ENCODE peak calls at places on chromosomes 11 and 22, in ten cellular contexts. One of them, this sample, is unnamed.

GRCh38 chr22:47561766-47562165 is 799.3 kb downstream of the TBC1D22A start:
- DNase-seq in colonic mucosa: no peak
- DNase-seq in OCI-LY7: no peak
- DNase-seq in choroid plexus epithelial cell: no peak
- DNase-seq in lower lobe of right lung: no peak
- DNase-seq in esophagus squamous epithelium: no peak
- DNase-seq in neural progenitor cell: no peak
- DNase-seq in bronchial epithelial cell: no peak
- DNase-seq in right atrium auricular region: no peak
- DNase-seq in body of pancreas: no peak
- DNase-seq in this sample: no peak

GRCh38 chr11:45280449-45280848 is 5.7 kb downstream of the SYT13 start:
- DNase-seq in lower lobe of right lung: no peak
- DNase-seq in choroid plexus epithelial cell: peak; percentile 7
- DNase-seq in body of pancreas: no peak
- DNase-seq in esophagus squamous epithelium: no peak
- DNase-seq in colonic mucosa: no peak
- DNase-seq in right atrium auricular region: no peak
- DNase-seq in bronchial epithelial cell: peak; percentile 55
- DNase-seq in neural progenitor cell: no peak
- DNase-seq in OCI-LY7: no peak
- DNase-seq in this sample: no peak

GRCh38 chr22:35399114-35399677 is 744 bp upstream of the MCM5 start:
- DNase-seq in bronchial epithelial cell: no peak
- DNase-seq in body of pancreas: no peak
- DNase-seq in esophagus squamous epithelium: no peak
- DNase-seq in neural progenitor cell: no peak
- DNase-seq in OCI-LY7: peak; percentile 47
- DNase-seq in right atrium auricular region: no peak
- DNase-seq in colonic mucosa: no peak
- DNase-seq in choroid plexus epithelial cell: no peak
- DNase-seq in lower lobe of right lung: no peak
- DNase-seq in this sample: no peak

GRCh38 chr11:991034-991433 is 45.5 kb downstream of the MUC6 start:
- DNase-seq in OCI-LY7: no peak
- DNase-seq in neural progenitor cell: no peak
- DNase-seq in bronchial epithelial cell: no peak
- DNase-seq in esophagus squamous epithelium: no peak
- DNase-seq in colonic mucosa: no peak
- DNase-seq in choroid plexus epithelial cell: no peak
- DNase-seq in body of pancreas: no peak
- DNase-seq in lower lobe of right lung: no peak
- DNase-seq in right atrium auricular region: no peak
- DNase-seq in this sample: no peak

GRCh38 chr11:36574486-36574885 is 6.7 kb downstream of the RAG1 start:
- DNase-seq in body of pancreas: no peak
- DNase-seq in neural progenitor cell: no peak
- DNase-seq in OCI-LY7: no peak
- DNase-seq in colonic mucosa: no peak
- DNase-seq in bronchial epithelial cell: no peak
- DNase-seq in esophagus squamous epithelium: no peak
- DNase-seq in choroid plexus epithelial cell: no peak
- DNase-seq in right atrium auricular region: no peak
- DNase-seq in lower lobe of right lung: no peak
- DNase-seq in this sample: no peak

GRCh38 chr11:120057595-120058581 is 80.0 kb downstream of the TRIM29 start:
- DNase-seq in neural progenitor cell: peak; percentile 50
- DNase-seq in body of pancreas: no peak
- DNase-seq in esophagus squamous epithelium: no peak
- DNase-seq in OCI-LY7: no peak
- DNase-seq in bronchial epithelial cell: peak; percentile 80
- DNase-seq in lower lobe of right lung: no peak
- DNase-seq in choroid plexus epithelial cell: no peak
- DNase-seq in right atrium auricular region: peak; percentile 47
- DNase-seq in colonic mucosa: peak; percentile 34
- DNase-seq in this sample: no peak

GRCh38 chr11:77179681-77180080 is 51.6 kb downstream of the MYO7A start:
- DNase-seq in bronchial epithelial cell: no peak
- DNase-seq in esophagus squamous epithelium: no peak
- DNase-seq in lower lobe of right lung: peak; percentile 43
- DNase-seq in right atrium auricular region: no peak
- DNase-seq in choroid plexus epithelial cell: no peak
- DNase-seq in body of pancreas: no peak
- DNase-seq in OCI-LY7: no peak
- DNase-seq in colonic mucosa: no peak
- DNase-seq in neural progenitor cell: no peak
- DNase-seq in this sample: no peak

GRCh38 chr11:128653828-128654231 is 40.0 kb upstream of the FLI1 start:
- DNase-seq in body of pancreas: peak; percentile 85
- DNase-seq in lower lobe of right lung: peak; percentile 79
- DNase-seq in esophagus squamous epithelium: no peak
- DNase-seq in bronchial epithelial cell: peak; percentile 83
- DNase-seq in neural progenitor cell: peak; percentile 42
- DNase-seq in colonic mucosa: no peak
- DNase-seq in right atrium auricular region: peak; percentile 70
- DNase-seq in choroid plexus epithelial cell: peak; percentile 69
- DNase-seq in OCI-LY7: no peak
- DNase-seq in this sample: peak; percentile 8

GRCh38 chr11:86551286-86551685 is 121.1 kb downstream of the ME3 start:
- DNase-seq in bronchial epithelial cell: peak; percentile 87
- DNase-seq in esophagus squamous epithelium: no peak
- DNase-seq in right atrium auricular region: no peak
- DNase-seq in OCI-LY7: no peak
- DNase-seq in colonic mucosa: no peak
- DNase-seq in choroid plexus epithelial cell: peak; percentile 97
- DNase-seq in lower lobe of right lung: no peak
- DNase-seq in body of pancreas: peak; percentile 67
- DNase-seq in neural progenitor cell: no peak
- DNase-seq in this sample: peak; percentile 44

GRCh38 chr11:205221-206001 is 1.8 kb downstream of the BET1L start:
- DNase-seq in choroid plexus epithelial cell: no peak
- DNase-seq in OCI-LY7: no peak
- DNase-seq in body of pancreas: no peak
- DNase-seq in esophagus squamous epithelium: no peak
- DNase-seq in right atrium auricular region: peak; percentile 54
- DNase-seq in neural progenitor cell: no peak
- DNase-seq in lower lobe of right lung: peak; percentile 43
- DNase-seq in bronchial epithelial cell: no peak
- DNase-seq in colonic mucosa: peak; percentile 17
- DNase-seq in this sample: no peak

GRCh38 chr11:18245396-18245795 is 3.1 kb downstream of the SAA2 start:
- DNase-seq in neural progenitor cell: no peak
- DNase-seq in colonic mucosa: no peak
- DNase-seq in lower lobe of right lung: no peak
- DNase-seq in body of pancreas: no peak
- DNase-seq in esophagus squamous epithelium: no peak
- DNase-seq in OCI-LY7: no peak
- DNase-seq in right atrium auricular region: no peak
- DNase-seq in bronchial epithelial cell: no peak
- DNase-seq in choroid plexus epithelial cell: no peak
- DNase-seq in this sample: no peak

DNA sequence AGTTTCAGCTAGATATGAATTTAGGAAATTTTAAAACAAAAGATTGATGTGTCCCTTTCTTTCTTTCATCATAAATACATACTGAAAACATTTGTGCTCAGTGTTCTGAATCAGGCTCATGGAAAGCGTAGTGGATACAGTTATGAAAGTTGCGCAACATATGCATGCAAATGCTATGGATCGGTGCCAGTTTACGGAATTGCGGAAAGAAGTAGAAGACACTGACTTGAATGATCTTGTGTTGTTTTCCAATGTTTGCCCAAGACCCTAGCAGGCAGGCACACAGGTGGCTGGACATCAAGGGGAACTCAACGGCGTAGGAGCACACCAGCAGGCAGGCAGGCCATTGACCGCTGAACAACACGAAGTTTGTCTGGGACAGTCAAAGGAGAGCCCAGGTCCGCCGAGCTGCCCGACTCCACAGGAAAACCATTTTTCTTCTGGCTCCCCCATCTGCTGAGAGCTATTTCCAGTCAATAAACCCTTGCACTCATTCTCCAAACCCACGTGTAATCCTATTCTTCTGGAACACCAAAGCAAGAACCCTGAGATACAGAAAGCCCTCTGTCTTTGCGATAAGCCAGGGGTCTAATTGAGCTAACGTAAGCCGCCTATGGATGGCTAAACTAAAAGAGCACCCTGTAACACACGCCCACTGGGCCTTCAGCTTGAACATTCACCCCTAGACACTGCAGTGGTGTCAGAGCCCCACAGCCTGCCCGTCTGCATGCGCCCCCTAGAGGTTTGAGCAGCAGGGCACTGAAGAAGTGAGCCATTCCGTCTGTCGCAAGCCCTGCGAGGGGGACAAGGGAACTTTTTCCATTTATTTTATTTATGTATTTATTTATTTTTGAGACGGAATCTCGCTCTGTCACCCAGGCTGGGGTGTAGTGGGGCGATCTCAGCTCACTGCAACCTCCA is 7.4 kb upstream of the BIRC3 start:
- DNase-seq in choroid plexus epithelial cell: no peak
- DNase-seq in OCI-LY7: no peak
- DNase-seq in colonic mucosa: no peak
- DNase-seq in right atrium auricular region: no peak
- DNase-seq in lower lobe of right lung: no peak
- DNase-seq in esophagus squamous epithelium: no peak
- DNase-seq in neural progenitor cell: peak; percentile 35
- DNase-seq in bronchial epithelial cell: no peak
- DNase-seq in body of pancreas: no peak
- DNase-seq in this sample: no peak
- TF ChIP-seq CTCF in choroid plexus epithelial cell: no peak
- TF ChIP-seq CTCF in OCI-LY7: peak; percentile 61
- TF ChIP-seq CTCF in colonic mucosa: no peak
- TF ChIP-seq CTCF in right atrium auricular region: no peak
- TF ChIP-seq CTCF in lower lobe of right lung: no peak
- TF ChIP-seq CTCF in esophagus squamous epithelium: no peak
- TF ChIP-seq CTCF in neural progenitor cell: peak; percentile 54
- TF ChIP-seq CTCF in bronchial epithelial cell: no peak
- TF ChIP-seq CTCF in body of pancreas: no peak
- TF ChIP-seq CTCF in this sample: peak; percentile 28

DNA sequence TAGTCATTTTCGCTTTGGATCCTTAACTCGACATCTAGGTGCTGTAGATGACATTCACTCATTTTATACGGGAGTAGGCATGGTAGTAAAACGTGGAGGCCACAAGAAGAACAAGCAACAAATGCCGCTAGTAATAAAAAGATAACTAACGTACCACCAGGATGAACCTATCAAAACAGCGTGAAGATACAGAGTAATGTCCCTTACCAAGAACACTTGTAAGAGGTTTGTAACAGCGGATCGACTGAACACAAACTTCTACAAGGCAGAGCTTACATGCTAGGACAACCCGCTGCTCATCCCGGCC is 744 bp downstream of the CHORDC1 start:
- DNase-seq in right atrium auricular region: no peak
- DNase-seq in esophagus squamous epithelium: no peak
- DNase-seq in choroid plexus epithelial cell: peak; percentile 45
- DNase-seq in neural progenitor cell: no peak
- DNase-seq in OCI-LY7: no peak
- DNase-seq in bronchial epithelial cell: no peak
- DNase-seq in lower lobe of right lung: no peak
- DNase-seq in body of pancreas: no peak
- DNase-seq in colonic mucosa: no peak
- DNase-seq in this sample: no peak
- H3K4me3 ChIP-seq in right atrium auricular region: peak overlapping the region; percentile 94
- H3K4me3 ChIP-seq in esophagus squamous epithelium: peak overlapping the region; percentile 88
- H3K4me3 ChIP-seq in choroid plexus epithelial cell: peak overlapping the region; percentile 82
- H3K4me3 ChIP-seq in neural progenitor cell: peak overlapping the region; percentile 72
- H3K4me3 ChIP-seq in OCI-LY7: peak overlapping the region; percentile 81
- H3K4me3 ChIP-seq in bronchial epithelial cell: peak overlapping the region; percentile 65
- H3K4me3 ChIP-seq in lower lobe of right lung: peak overlapping the region; percentile 82
- H3K4me3 ChIP-seq in body of pancreas: peak overlapping the region; percentile 67
- H3K4me3 ChIP-seq in colonic mucosa: peak overlapping the region; percentile 85
- H3K4me3 ChIP-seq in this sample: peak overlapping the region; percentile 73

DNA sequence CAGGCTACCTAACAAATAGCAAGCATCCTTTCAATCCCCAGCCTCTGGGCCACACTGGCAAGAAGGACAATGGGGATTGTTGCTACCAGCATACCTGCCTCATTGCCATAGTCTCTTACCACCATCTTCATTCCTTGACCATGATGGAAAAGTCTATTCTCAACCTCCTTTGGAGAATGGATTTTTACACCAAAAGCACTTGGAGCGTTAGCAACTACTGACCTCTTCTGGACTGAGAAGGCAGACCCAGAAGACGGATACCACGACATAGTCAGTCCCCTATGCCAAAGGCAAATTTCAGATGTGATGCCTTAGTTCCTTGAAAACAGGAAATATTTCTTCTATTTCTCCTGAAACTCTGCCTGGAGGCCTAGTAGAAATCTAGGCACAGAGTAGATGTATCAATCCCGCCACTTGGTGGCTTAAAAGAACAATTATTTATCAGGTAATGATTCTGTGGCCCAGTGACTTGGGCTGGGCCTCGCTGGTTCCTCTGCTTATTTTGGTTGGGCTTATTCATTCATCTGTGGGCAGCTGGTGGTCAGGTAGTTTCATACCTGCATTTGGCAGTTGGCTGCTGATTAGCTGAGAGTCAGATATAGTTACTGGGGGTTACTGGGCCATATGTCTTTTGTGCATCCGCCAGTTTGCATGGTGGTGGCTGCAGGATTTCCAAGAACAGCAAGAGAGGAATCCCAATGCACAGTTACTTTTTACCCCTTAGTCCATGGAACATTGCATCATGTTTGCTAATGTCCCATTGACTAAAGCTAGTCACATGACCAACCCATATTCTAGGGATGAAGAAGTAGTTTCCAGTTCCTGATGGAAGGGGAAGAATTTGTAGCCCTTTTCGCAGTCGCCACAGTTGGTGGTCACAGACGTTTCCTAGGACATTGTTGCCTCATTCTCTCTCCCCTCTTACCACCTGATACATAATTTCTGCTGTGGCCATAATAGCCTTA is 75.2 kb downstream of the DHCR7 start:
- DNase-seq in OCI-LY7: peak; percentile 77
- DNase-seq in lower lobe of right lung: no peak
- DNase-seq in body of pancreas: no peak
- DNase-seq in right atrium auricular region: no peak
- DNase-seq in colonic mucosa: no peak
- DNase-seq in neural progenitor cell: peak; percentile 42
- DNase-seq in choroid plexus epithelial cell: peak; percentile 56
- DNase-seq in bronchial epithelial cell: peak; percentile 43
- DNase-seq in esophagus squamous epithelium: no peak
- DNase-seq in this sample: no peak
- TF ChIP-seq CTCF in OCI-LY7: peak; percentile 77
- TF ChIP-seq CTCF in lower lobe of right lung: no peak
- TF ChIP-seq CTCF in body of pancreas: no peak
- TF ChIP-seq CTCF in right atrium auricular region: peak; percentile 30
- TF ChIP-seq CTCF in colonic mucosa: no peak
- TF ChIP-seq CTCF in neural progenitor cell: peak; percentile 55
- TF ChIP-seq CTCF in choroid plexus epithelial cell: peak; percentile 64
- TF ChIP-seq CTCF in bronchial epithelial cell: peak; percentile 46
- TF ChIP-seq CTCF in esophagus squamous epithelium: no peak
- TF ChIP-seq CTCF in this sample: peak; percentile 58

DNA sequence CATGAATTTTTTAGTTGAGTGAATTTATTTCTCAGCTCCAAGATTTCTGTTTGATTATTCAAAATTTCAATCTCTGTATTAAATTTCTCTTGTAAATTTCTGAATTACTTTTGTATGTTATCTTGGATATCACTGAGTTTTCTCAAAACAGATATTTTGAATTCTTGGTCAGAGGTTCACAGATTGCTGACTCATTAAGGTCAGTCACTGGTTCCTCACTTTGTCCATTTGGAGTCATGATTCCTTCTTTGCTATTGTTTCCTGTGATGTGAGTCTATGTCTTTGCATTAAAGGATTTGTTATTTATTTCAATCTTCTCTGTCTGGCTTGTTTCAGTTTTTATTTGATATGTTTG is 10.2 kb upstream of the IL17RA start:
- DNase-seq in colonic mucosa: no peak
- DNase-seq in bronchial epithelial cell: no peak
- DNase-seq in lower lobe of right lung: no peak
- DNase-seq in esophagus squamous epithelium: no peak
- DNase-seq in right atrium auricular region: no peak
- DNase-seq in neural progenitor cell: no peak
- DNase-seq in choroid plexus epithelial cell: peak; percentile 44
- DNase-seq in OCI-LY7: no peak
- DNase-seq in body of pancreas: no peak
- DNase-seq in this sample: no peak
- H3K4me3 ChIP-seq in colonic mucosa: no peak overlapping the region
- H3K4me3 ChIP-seq in bronchial epithelial cell: no peak overlapping the region
- H3K4me3 ChIP-seq in lower lobe of right lung: no peak overlapping the region
- H3K4me3 ChIP-seq in esophagus squamous epithelium: no peak overlapping the region
- H3K4me3 ChIP-seq in right atrium auricular region: no peak overlapping the region
- H3K4me3 ChIP-seq in neural progenitor cell: no peak overlapping the region
- H3K4me3 ChIP-seq in choroid plexus epithelial cell: no peak overlapping the region
- H3K4me3 ChIP-seq in OCI-LY7: no peak overlapping the region
- H3K4me3 ChIP-seq in body of pancreas: no peak overlapping the region
- H3K4me3 ChIP-seq in this sample: no peak overlapping the region